ENCODE peak calls at places on chromosome 14, in six cellular contexts. R, W, U, P, S and Y are unnamed samples.

GRCh38 chr14:101230161-101230850 is 326.8 kb upstream of the RTL1 start:
- DNase-seq in W (no peak), R (no peak), P (peak), U (no peak), S (no peak), Y (peak)

GRCh38 chr14:22332671-22333407 is 256.2 kb downstream of the DAD1 start:
- DNase-seq in W (no peak), R (no peak), P (no peak), S (no peak), U (no peak), Y (no peak)

GRCh38 chr14:62322216-62322615 is 560.0 kb downstream of the SNAPC1 start:
- DNase-seq in U (no peak), R (no peak), S (no peak), P (no peak), W (no peak), Y (no peak)

GRCh38 chr14:51653096-51653814 is 1.5 kb downstream of the FRMD6 start:
- DNase-seq in W (no peak), U (no peak), P (peak), S (peak), R (no peak), Y (peak)

GRCh38 chr14:65277580-65278270 is 134.8 kb upstream of the FUT8 start:
- DNase-seq in U (no peak), P (no peak), R (no peak), S (no peak), W (no peak), Y (no peak)

GRCh38 chr14:86654558-86655184 is 1124.7 kb downstream of the FLRT2 start:
- DNase-seq in W (no peak), P (peak), U (no peak), R (peak), S (peak), Y (peak)

GRCh38 chr14:31964979-31965734 is 111.9 kb upstream of the ARHGAP5 start:
- DNase-seq in W (no peak), R (no peak), S (no peak), U (no peak), P (no peak), Y (no peak)

GRCh38 chr14:68282479-68283377 is 463.1 kb downstream of the RAD51B start:
- DNase-seq in S (no peak), P (no peak), R (no peak), U (no peak), W (no peak), Y (no peak)

GRCh38 chr14:68785817-68786490 is 6.9 kb downstream of the ZFP36L1 start:
- DNase-seq in R (no peak), S (peak), P (peak), W (no peak), U (no peak), Y (no peak)

GRCh38 chr14:92964124-92965109 is 41.5 kb downstream of the CHGA start:
- DNase-seq in W (no peak), S (no peak), P (no peak), U (no peak), R (peak), Y (no peak)

GRCh38 chr14:103969961-103970360 is 27.6 kb upstream of the RD3L start:
- DNase-seq in S (no peak), U (no peak), P (no peak), R (no peak), W (no peak), Y (no peak)

GRCh38 chr14:59310644-59311043 is 122.2 kb downstream of the DAAM1 start:
- DNase-seq in R (no peak), U (no peak), S (peak), W (no peak), P (no peak), Y (peak)

GRCh38 chr14:69619007-69619406 is 7.6 kb downstream of the SUSD6 start:
- DNase-seq in U (no peak), S (no peak), R (no peak), P (no peak), W (no peak), Y (no peak)